ENCODE peak calls at places on chromosomes 3 and 15, in five cellular contexts. Z is A673; F is activated CD8-positive, alpha-beta T cell treated with anti-CD3 and anti-CD28 coated beads for 36 hours; W is upper lobe of left lung; C is AG09309. E is an unnamed sample.

GRCh38 chr3:42670051-42670576 is 15.2 kb upstream of the KLHL40 start:
- DNase-seq in Z (no peak), W (peak), F (no peak), C (no peak), E (no peak)

GRCh38 chr15:88334436-88334835 is 77.9 kb upstream of the NTRK3 start:
- DNase-seq in F (no peak), C (no peak), Z (no peak), W (no peak), E (no peak)

GRCh38 chr15:85128636-85129035 is 147.0 kb downstream of the PDE8A start:
- DNase-seq in Z (no peak), F (no peak), W (no peak), C (no peak), E (no peak)

GRCh38 chr15:67914537-67915373 is 74.9 kb upstream of the RNU6-1 start:
- DNase-seq in F (no peak), Z (no peak), W (peak), C (no peak), E (no peak)

GRCh38 chr3:128806588-128806987 is 72.8 kb upstream of the ACAD9 start:
- DNase-seq in C (no peak), Z (no peak), F (no peak), W (no peak), E (no peak)

GRCh38 chr15:71049706-71050422 is 65.4 kb upstream of the THSD4 start:
- DNase-seq in F (no peak), C (no peak), Z (no peak), W (no peak), E (no peak)

GRCh38 chr3:195690951-195691350 is 29.8 kb upstream of the MUC20 start:
- DNase-seq in C (no peak), W (no peak), Z (no peak), F (no peak), E (no peak)

GRCh38 chr3:131688370-131688769 is 185.6 kb upstream of the MRPL3 start:
- DNase-seq in F (no peak), Z (no peak), W (no peak), C (peak), E (no peak)

GRCh38 chr3:17356581-17356980 is 385.9 kb downstream of the TBC1D5 start:
- DNase-seq in Z (no peak), F (no peak), C (no peak), W (no peak), E (no peak)

GRCh38 chr3:23835087-23835486 is 29.3 kb downstream of the UBE2E1 start:
- DNase-seq in C (no peak), W (no peak), Z (no peak), F (no peak), E (no peak)

GRCh38 chr3:152960684-152961083 is 125.8 kb downstream of the P2RY1 start:
- DNase-seq in F (no peak), Z (no peak), W (no peak), C (no peak), E (no peak)

GRCh38 chr3:124707667-124708066 is 22.6 kb upstream of the UMPS start:
- DNase-seq in W (no peak), C (peak), Z (peak), F (no peak), E (no peak)

GRCh38 chr15:38252481-38253311 is at the start of gene SPRED1:
- DNase-seq in F (peak), Z (peak), W (peak), C (no peak), E (peak)

GRCh38 chr3:48446043-48446424 is 503 bp upstream of the ATRIP start:
- DNase-seq in C (no peak), Z (no peak), F (no peak), W (no peak), E (no peak)

GRCh38 chr3:48445277-48445882 is 1.2 kb upstream of the ATRIP start:
- DNase-seq in W (no peak), C (no peak), Z (no peak), F (no peak), E (no peak)

GRCh38 chr3:48441940-48442339 is 1.9 kb downstream of the TMA7 start:
- DNase-seq in W (no peak), Z (no peak), F (no peak), C (no peak), E (no peak)

GRCh38 chr3:48451270-48451669 is 4.7 kb downstream of the ATRIP start:
- DNase-seq in Z (no peak), F (no peak), W (no peak), C (no peak), E (no peak)

GRCh38 chr3:48446425-48447193 is at the start of gene ATRIP:
- DNase-seq in F (peak), W (peak), C (peak), Z (peak), E (peak)
- TF ChIP-seq CTCF in F (no peak), W (peak), C (no peak), Z (no peak), E (peak)

GRCh38 chr3:44661189-44661588 is 12.7 kb downstream of the ZNF35 start:
- DNase-seq in W (no peak), C (no peak), Z (no peak), F (no peak), E (no peak)
- TF ChIP-seq CTCF in W (peak), C (peak), Z (no peak), F (no peak), E (no peak)

GRCh38 chr15:76840830-76841460 is 64.2 kb downstream of the SCAPER start:
- DNase-seq in C (peak), Z (peak), F (no peak), W (no peak), E (no peak)
- TF ChIP-seq CTCF in C (peak), Z (peak), F (peak), W (peak), E (peak)

GRCh38 chr15:29208352-29208751 is 61.3 kb downstream of the NSMCE3 start:
- DNase-seq in Z (peak), F (no peak), W (no peak), C (no peak), E (no peak)
- TF ChIP-seq CTCF in Z (no peak), F (no peak), W (no peak), C (no peak), E (no peak)

GRCh38 chr15:25708391-25708790 is 154.7 kb downstream of the ATP10A start:
- DNase-seq in W (no peak), Z (no peak), F (no peak), C (no peak), E (no peak)

GRCh38 chr15:25711164-25711563 is 152.0 kb downstream of the ATP10A start:
- DNase-seq in F (no peak), Z (no peak), C (no peak), W (no peak), E (no peak)

GRCh38 chr15:25711691-25712090 is 151.4 kb downstream of the ATP10A start:
- DNase-seq in Z (no peak), F (no peak), W (no peak), C (no peak), E (no peak)

GRCh38 chr15:25709437-25710159 is 153.5 kb downstream of the ATP10A start:
- DNase-seq in Z (no peak), F (no peak), W (no peak), C (no peak), E (no peak)

GRCh38 chr15:25710184-25710583 is 152.9 kb downstream of the ATP10A start:
- DNase-seq in Z (peak), W (peak), F (peak), C (no peak), E (peak)
- TF ChIP-seq CTCF in Z (peak), W (peak), F (peak), C (peak), E (peak)

GRCh38 chr3:31695280-31696008 is 162.7 kb downstream of the STT3B start:
- DNase-seq in W (no peak), Z (peak), F (peak), C (no peak), E (no peak)
- TF ChIP-seq CTCF in W (no peak), Z (peak), F (no peak), C (peak), E (no peak)

GRCh38 chr3:15974647-15975046 is 176.9 kb upstream of the ANKRD28 start:
- DNase-seq in F (no peak), W (no peak), Z (peak), C (no peak), E (no peak)
- TF ChIP-seq CTCF in F (peak), W (no peak), Z (peak), C (peak), E (peak)

E was measured in natural killer cell.